ENCODE peak calls at places on chromosomes 7 and 10, in ten cellular contexts. One of them, this sample, is unnamed.

GRCh38 chr10:43598447-43598846 is 7.8 kb upstream of the ZNF485 start:
- DNase-seq in AG09309: no peak
- DNase-seq in stomach: no peak
- DNase-seq in Peyer's patch: no peak
- DNase-seq in ovary: no peak
- DNase-seq in CD4-positive, CD25-positive, alpha-beta regulatory T cell: no peak
- DNase-seq in right cardiac atrium: no peak
- DNase-seq in GM06990: no peak
- DNase-seq in epithelial cell of esophagus: no peak
- DNase-seq in fibroblast of the aortic adventitia: peak
- DNase-seq in this sample: no peak

GRCh38 chr10:103605359-103606156 is 112.1 kb downstream of the NEURL1 start:
- DNase-seq in AG09309: no peak
- DNase-seq in stomach: peak
- DNase-seq in Peyer's patch: peak
- DNase-seq in ovary: peak
- DNase-seq in CD4-positive, CD25-positive, alpha-beta regulatory T cell: peak
- DNase-seq in right cardiac atrium: peak
- DNase-seq in GM06990: peak
- DNase-seq in epithelial cell of esophagus: peak
- DNase-seq in fibroblast of the aortic adventitia: peak
- DNase-seq in this sample: no peak

GRCh38 chr7:2782565-2782964 is 61.5 kb downstream of the GNA12 start:
- DNase-seq in AG09309: no peak
- DNase-seq in stomach: no peak
- DNase-seq in Peyer's patch: no peak
- DNase-seq in ovary: no peak
- DNase-seq in CD4-positive, CD25-positive, alpha-beta regulatory T cell: no peak
- DNase-seq in right cardiac atrium: no peak
- DNase-seq in GM06990: no peak
- DNase-seq in epithelial cell of esophagus: no peak
- DNase-seq in fibroblast of the aortic adventitia: no peak
- DNase-seq in this sample: no peak

GRCh38 chr7:79091661-79092060 is 361.8 kb downstream of the MAGI2 start:
- DNase-seq in AG09309: peak
- DNase-seq in stomach: no peak
- DNase-seq in Peyer's patch: no peak
- DNase-seq in ovary: no peak
- DNase-seq in CD4-positive, CD25-positive, alpha-beta regulatory T cell: no peak
- DNase-seq in right cardiac atrium: no peak
- DNase-seq in GM06990: no peak
- DNase-seq in epithelial cell of esophagus: no peak
- DNase-seq in fibroblast of the aortic adventitia: peak
- DNase-seq in this sample: no peak

GRCh38 chr7:141837683-141838082 is 3.6 kb downstream of the PRSS37 start:
- DNase-seq in AG09309: no peak
- DNase-seq in stomach: no peak
- DNase-seq in Peyer's patch: no peak
- DNase-seq in ovary: no peak
- DNase-seq in CD4-positive, CD25-positive, alpha-beta regulatory T cell: no peak
- DNase-seq in right cardiac atrium: no peak
- DNase-seq in GM06990: no peak
- DNase-seq in epithelial cell of esophagus: no peak
- DNase-seq in fibroblast of the aortic adventitia: no peak
- DNase-seq in this sample: no peak

GRCh38 chr7:9874182-9874581 is 1099.5 kb upstream of the PHF14 start:
- DNase-seq in AG09309: no peak
- DNase-seq in stomach: no peak
- DNase-seq in Peyer's patch: no peak
- DNase-seq in ovary: no peak
- DNase-seq in CD4-positive, CD25-positive, alpha-beta regulatory T cell: no peak
- DNase-seq in right cardiac atrium: no peak
- DNase-seq in GM06990: no peak
- DNase-seq in epithelial cell of esophagus: no peak
- DNase-seq in fibroblast of the aortic adventitia: no peak
- DNase-seq in this sample: no peak

GRCh38 chr7:104371216-104371796 is 42.9 kb downstream of the LHFPL3 start:
- DNase-seq in AG09309: no peak
- DNase-seq in stomach: no peak
- DNase-seq in Peyer's patch: no peak
- DNase-seq in ovary: no peak
- DNase-seq in CD4-positive, CD25-positive, alpha-beta regulatory T cell: no peak
- DNase-seq in right cardiac atrium: no peak
- DNase-seq in GM06990: no peak
- DNase-seq in epithelial cell of esophagus: no peak
- DNase-seq in fibroblast of the aortic adventitia: no peak
- DNase-seq in this sample: no peak

GRCh38 chr7:30331338-30331737 is 46.9 kb downstream of the ZNRF2 start:
- DNase-seq in AG09309: no peak
- DNase-seq in stomach: no peak
- DNase-seq in Peyer's patch: no peak
- DNase-seq in ovary: no peak
- DNase-seq in CD4-positive, CD25-positive, alpha-beta regulatory T cell: no peak
- DNase-seq in right cardiac atrium: no peak
- DNase-seq in GM06990: no peak
- DNase-seq in epithelial cell of esophagus: no peak
- DNase-seq in fibroblast of the aortic adventitia: peak
- DNase-seq in this sample: no peak

GRCh38 chr10:69914373-69915268 is 112.9 kb downstream of the COL13A1 start:
- DNase-seq in AG09309: peak
- DNase-seq in stomach: peak
- DNase-seq in Peyer's patch: peak
- DNase-seq in ovary: peak
- DNase-seq in CD4-positive, CD25-positive, alpha-beta regulatory T cell: peak
- DNase-seq in right cardiac atrium: peak
- DNase-seq in GM06990: peak
- DNase-seq in epithelial cell of esophagus: peak
- DNase-seq in fibroblast of the aortic adventitia: peak
- DNase-seq in this sample: peak

GRCh38 chr7:158244430-158244829 is 343.2 kb downstream of the PTPRN2 start:
- DNase-seq in AG09309: no peak
- DNase-seq in stomach: no peak
- DNase-seq in Peyer's patch: no peak
- DNase-seq in ovary: no peak
- DNase-seq in CD4-positive, CD25-positive, alpha-beta regulatory T cell: no peak
- DNase-seq in right cardiac atrium: no peak
- DNase-seq in GM06990: no peak
- DNase-seq in epithelial cell of esophagus: no peak
- DNase-seq in fibroblast of the aortic adventitia: no peak
- DNase-seq in this sample: no peak

GRCh38 chr10:28677889-28678686 is 767 bp downstream of the BAMBI start:
- DNase-seq in AG09309: no peak
- DNase-seq in stomach: peak
- DNase-seq in Peyer's patch: peak
- DNase-seq in ovary: peak
- DNase-seq in CD4-positive, CD25-positive, alpha-beta regulatory T cell: peak
- DNase-seq in right cardiac atrium: peak
- DNase-seq in GM06990: peak
- DNase-seq in epithelial cell of esophagus: peak
- DNase-seq in fibroblast of the aortic adventitia: peak
- DNase-seq in this sample: no peak

GRCh38 chr10:88386204-88386877 is 196.8 kb downstream of the RNLS start:
- DNase-seq in AG09309: no peak
- DNase-seq in stomach: no peak
- DNase-seq in Peyer's patch: no peak
- DNase-seq in ovary: no peak
- DNase-seq in CD4-positive, CD25-positive, alpha-beta regulatory T cell: no peak
- DNase-seq in right cardiac atrium: no peak
- DNase-seq in GM06990: no peak
- DNase-seq in epithelial cell of esophagus: peak
- DNase-seq in fibroblast of the aortic adventitia: peak
- DNase-seq in this sample: no peak
- H3K4me3 ChIP-seq in AG09309: no peak
- H3K4me3 ChIP-seq in stomach: no peak
- H3K4me3 ChIP-seq in Peyer's patch: no peak
- H3K4me3 ChIP-seq in ovary: no peak
- H3K4me3 ChIP-seq in CD4-positive, CD25-positive, alpha-beta regulatory T cell: peak
- H3K4me3 ChIP-seq in right cardiac atrium: peak
- H3K4me3 ChIP-seq in GM06990: peak
- H3K4me3 ChIP-seq in epithelial cell of esophagus: no peak
- H3K4me3 ChIP-seq in fibroblast of the aortic adventitia: no peak
- H3K4me3 ChIP-seq in this sample: no peak

DNA sequence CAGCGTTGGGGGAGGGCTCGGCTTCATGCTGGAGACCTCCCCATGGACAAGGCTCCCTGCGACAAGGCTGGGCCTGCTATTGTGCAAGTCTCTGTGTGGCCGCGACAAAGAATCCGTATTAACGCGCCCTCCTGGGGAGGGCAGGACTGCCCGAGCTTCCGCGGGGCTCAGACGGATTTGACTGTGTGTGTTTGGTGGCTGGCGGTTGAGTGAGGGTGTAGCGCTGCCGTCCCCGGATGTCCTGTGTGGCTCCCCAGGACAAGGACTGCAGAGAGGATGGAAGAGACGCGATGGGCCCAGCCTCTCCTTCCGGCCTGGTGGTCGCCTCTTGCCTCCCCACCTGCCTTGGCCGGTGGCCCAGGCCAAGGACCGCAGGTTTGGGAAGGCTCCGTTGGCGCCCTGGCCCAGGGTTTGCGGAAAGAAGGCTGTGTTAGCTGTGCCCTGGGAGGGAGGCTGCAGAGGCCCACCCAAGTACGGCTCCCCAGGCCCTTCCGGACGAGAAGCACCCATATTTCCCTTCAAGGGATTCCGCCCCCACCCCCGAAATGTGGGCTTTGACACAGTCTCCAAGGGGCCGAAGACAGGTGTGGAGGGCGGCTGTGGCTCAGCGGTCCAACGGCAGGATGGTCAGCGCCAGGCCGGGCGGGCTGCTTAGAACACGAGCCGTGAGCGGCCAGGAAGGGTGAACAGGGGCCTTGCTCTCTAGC is 2.3 kb downstream of the UNCX start:
- DNase-seq in AG09309: no peak
- DNase-seq in stomach: no peak
- DNase-seq in Peyer's patch: no peak
- DNase-seq in ovary: no peak
- DNase-seq in CD4-positive, CD25-positive, alpha-beta regulatory T cell: no peak
- DNase-seq in right cardiac atrium: no peak
- DNase-seq in GM06990: no peak
- DNase-seq in epithelial cell of esophagus: no peak
- DNase-seq in fibroblast of the aortic adventitia: no peak
- DNase-seq in this sample: no peak
- H3K4me3 ChIP-seq in AG09309: no peak
- H3K4me3 ChIP-seq in stomach: no peak
- H3K4me3 ChIP-seq in Peyer's patch: no peak
- H3K4me3 ChIP-seq in ovary: no peak
- H3K4me3 ChIP-seq in CD4-positive, CD25-positive, alpha-beta regulatory T cell: no peak
- H3K4me3 ChIP-seq in right cardiac atrium: no peak
- H3K4me3 ChIP-seq in GM06990: no peak
- H3K4me3 ChIP-seq in epithelial cell of esophagus: no peak
- H3K4me3 ChIP-seq in fibroblast of the aortic adventitia: no peak
- H3K4me3 ChIP-seq in this sample: no peak

GRCh38 chr10:60234531-60234930 is 155.1 kb downstream of the ANK3 start:
- DNase-seq in AG09309: no peak
- DNase-seq in stomach: no peak
- DNase-seq in Peyer's patch: no peak
- DNase-seq in ovary: no peak
- DNase-seq in CD4-positive, CD25-positive, alpha-beta regulatory T cell: no peak
- DNase-seq in right cardiac atrium: no peak
- DNase-seq in GM06990: no peak
- DNase-seq in epithelial cell of esophagus: peak
- DNase-seq in fibroblast of the aortic adventitia: no peak
- DNase-seq in this sample: no peak
- H3K4me3 ChIP-seq in AG09309: no peak
- H3K4me3 ChIP-seq in stomach: no peak
- H3K4me3 ChIP-seq in Peyer's patch: no peak
- H3K4me3 ChIP-seq in ovary: no peak
- H3K4me3 ChIP-seq in CD4-positive, CD25-positive, alpha-beta regulatory T cell: no peak
- H3K4me3 ChIP-seq in right cardiac atrium: no peak
- H3K4me3 ChIP-seq in GM06990: no peak
- H3K4me3 ChIP-seq in epithelial cell of esophagus: no peak
- H3K4me3 ChIP-seq in fibroblast of the aortic adventitia: no peak
- H3K4me3 ChIP-seq in this sample: no peak

DNA sequence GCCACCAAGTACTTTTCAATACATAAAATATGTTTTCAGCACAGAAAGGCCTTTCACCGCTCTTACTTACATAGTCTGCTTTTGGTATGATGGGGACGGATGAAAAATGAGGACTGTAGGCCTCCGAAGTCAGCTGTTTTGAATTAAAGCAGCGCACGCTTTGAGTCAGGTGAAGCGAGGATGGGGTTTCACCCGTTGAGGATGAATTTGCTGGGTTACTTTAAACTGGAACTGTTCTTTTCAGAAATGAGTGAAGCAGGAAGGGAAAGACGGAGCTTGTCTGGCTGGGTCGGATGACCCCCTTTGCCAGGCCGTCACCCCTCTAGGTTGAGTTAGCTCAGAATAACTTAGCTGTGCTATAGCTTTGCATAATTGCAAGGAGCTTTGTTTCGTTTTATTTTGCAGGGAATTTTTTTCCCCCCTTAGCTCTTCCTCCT is 40.0 kb downstream of the CUX1 start:
- DNase-seq in AG09309: no peak
- DNase-seq in stomach: no peak
- DNase-seq in Peyer's patch: no peak
- DNase-seq in ovary: no peak
- DNase-seq in CD4-positive, CD25-positive, alpha-beta regulatory T cell: no peak
- DNase-seq in right cardiac atrium: no peak
- DNase-seq in GM06990: no peak
- DNase-seq in epithelial cell of esophagus: no peak
- DNase-seq in fibroblast of the aortic adventitia: no peak
- DNase-seq in this sample: no peak
- H3K4me3 ChIP-seq in AG09309: no peak
- H3K4me3 ChIP-seq in stomach: peak
- H3K4me3 ChIP-seq in Peyer's patch: peak
- H3K4me3 ChIP-seq in ovary: no peak
- H3K4me3 ChIP-seq in CD4-positive, CD25-positive, alpha-beta regulatory T cell: peak
- H3K4me3 ChIP-seq in right cardiac atrium: no peak
- H3K4me3 ChIP-seq in GM06990: peak
- H3K4me3 ChIP-seq in epithelial cell of esophagus: no peak
- H3K4me3 ChIP-seq in fibroblast of the aortic adventitia: no peak
- H3K4me3 ChIP-seq in this sample: no peak

DNA sequence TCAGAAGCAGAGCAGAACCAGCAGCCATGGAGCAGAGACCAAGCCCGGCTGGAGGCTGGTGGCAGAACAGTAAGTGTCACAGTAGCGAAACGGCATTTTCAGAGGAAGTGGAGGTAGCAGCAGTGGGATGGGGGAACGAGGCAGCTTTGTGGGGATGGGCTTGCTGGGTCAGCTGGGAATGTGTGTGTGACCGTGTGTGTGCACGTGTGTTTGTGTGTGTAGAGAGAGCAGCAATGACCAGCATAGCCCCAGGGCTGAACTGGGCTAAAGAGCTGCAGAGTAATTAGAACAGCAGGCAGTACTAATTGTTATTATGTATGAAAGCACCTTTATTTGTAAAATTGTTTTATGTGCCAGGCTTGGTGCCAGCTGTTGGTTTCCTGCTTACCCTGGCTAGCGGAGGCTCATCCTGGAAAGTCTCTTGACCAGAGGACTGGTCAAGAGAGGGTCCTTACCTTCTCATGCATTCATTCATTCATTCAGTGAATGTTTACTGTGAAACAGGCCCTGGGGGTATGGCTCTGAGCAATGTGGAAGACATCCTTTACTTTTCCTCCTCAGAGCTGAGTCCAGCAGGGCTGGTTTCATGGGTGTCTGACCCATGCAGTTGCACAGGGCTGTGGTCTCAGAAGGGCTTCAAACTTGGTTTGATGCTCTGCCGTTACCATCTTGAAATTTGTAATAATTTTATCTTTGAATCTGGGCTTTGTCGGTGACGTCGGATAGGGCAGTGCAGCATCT is 184.6 kb downstream of the SEC23IP start:
- DNase-seq in AG09309: no peak
- DNase-seq in stomach: no peak
- DNase-seq in Peyer's patch: no peak
- DNase-seq in ovary: no peak
- DNase-seq in CD4-positive, CD25-positive, alpha-beta regulatory T cell: no peak
- DNase-seq in right cardiac atrium: no peak
- DNase-seq in GM06990: no peak
- DNase-seq in epithelial cell of esophagus: no peak
- DNase-seq in fibroblast of the aortic adventitia: no peak
- DNase-seq in this sample: no peak
- H3K4me3 ChIP-seq in AG09309: no peak
- H3K4me3 ChIP-seq in stomach: no peak
- H3K4me3 ChIP-seq in Peyer's patch: no peak
- H3K4me3 ChIP-seq in ovary: no peak
- H3K4me3 ChIP-seq in CD4-positive, CD25-positive, alpha-beta regulatory T cell: no peak
- H3K4me3 ChIP-seq in right cardiac atrium: no peak
- H3K4me3 ChIP-seq in GM06990: no peak
- H3K4me3 ChIP-seq in epithelial cell of esophagus: no peak
- H3K4me3 ChIP-seq in fibroblast of the aortic adventitia: no peak
- H3K4me3 ChIP-seq in this sample: no peak

This sample was measured in skeletal muscle cell.